ENCODE peak calls at places on chromosomes 3 and 15, in seven cellular contexts. I, G, S, U, V, K and J are unnamed samples.

GRCh38 chr3:190345027-190345821 is 23.0 kb upstream of the CLDN1 start:
- DNase-seq in I (no peak), G (no peak), S (no peak), U (no peak), V (no peak), K (peak), J (no peak)

GRCh38 chr3:42790714-42791229 is 13.5 kb downstream of the HIGD1A start:
- DNase-seq in I (no peak), G (no peak), S (peak), U (no peak), V (no peak), K (no peak), J (no peak)

GRCh38 chr3:53132347-53132746 is 2.1 kb upstream of the RFT1 start:
- DNase-seq in I (no peak), G (no peak), S (no peak), U (no peak), V (no peak), K (no peak), J (no peak)

GRCh38 chr3:42633544-42633943 is 20.0 kb upstream of the ZBTB47 start:
- DNase-seq in I (no peak), G (no peak), S (no peak), U (no peak), V (no peak), K (no peak), J (no peak)

GRCh38 chr3:65871305-65872141 is 167.2 kb downstream of the MAGI1 start:
- DNase-seq in I (no peak), G (no peak), S (peak), U (no peak), V (peak), K (no peak), J (no peak)

GRCh38 chr15:60695713-60696522 is 217.0 kb upstream of the ICE2 start:
- DNase-seq in I (no peak), G (no peak), S (no peak), U (peak), V (no peak), K (no peak), J (no peak)

GRCh38 chr3:120642368-120642948 is 39.6 kb downstream of the HGD start:
- DNase-seq in I (peak), G (no peak), S (no peak), U (no peak), V (no peak), K (peak), J (no peak)

GRCh38 chr15:37902126-37902525 is 32.3 kb upstream of the TMCO5A start:
- DNase-seq in I (no peak), G (no peak), S (no peak), U (no peak), V (no peak), K (no peak), J (no peak)

GRCh38 chr3:9143180-9143579 is 106.3 kb downstream of the SRGAP3 start:
- DNase-seq in I (no peak), G (no peak), S (no peak), U (no peak), V (no peak), K (no peak), J (no peak)

GRCh38 chr3:23805228-23805880 is 401 bp upstream of the UBE2E1 start:
- DNase-seq in I (no peak), G (no peak), S (no peak), U (no peak), V (no peak), K (no peak), J (no peak)

GRCh38 chr3:4038351-4038750 is 239.1 kb downstream of the LRRN1 start:
- DNase-seq in I (no peak), G (no peak), S (no peak), U (no peak), V (no peak), K (no peak), J (no peak)

GRCh38 chr15:25465835-25466234 is 27.0 kb upstream of the UBE3A start:
- DNase-seq in I (no peak), G (no peak), S (peak), U (no peak), V (no peak), K (no peak), J (no peak)

GRCh38 chr3:38392604-38393163 is 46.1 kb downstream of the XYLB start:
- DNase-seq in I (no peak), G (no peak), S (no peak), U (no peak), V (no peak), K (no peak), J (no peak)

GRCh38 chr3:104586344-104586743 is 780.4 kb upstream of the ALCAM start:
- DNase-seq in I (no peak), G (no peak), S (no peak), U (no peak), V (no peak), K (no peak), J (no peak)

GRCh38 chr3:28612232-28612631 is 263.6 kb upstream of the AZI2 start:
- DNase-seq in I (no peak), G (no peak), S (peak), U (no peak), V (no peak), K (no peak), J (no peak)

GRCh38 chr15:44265757-44266156 is 22.8 kb upstream of the GOLM2 start:
- DNase-seq in I (no peak), G (no peak), S (no peak), U (no peak), V (no peak), K (no peak), J (no peak)

GRCh38 chr15:90713081-90713480 is 4.1 kb upstream of the BLM start:
- DNase-seq in I (no peak), G (no peak), S (no peak), U (no peak), V (no peak), K (no peak), J (no peak)

GRCh38 chr3:107208100-107208499 is 169.1 kb upstream of the CCDC54 start:
- DNase-seq in I (no peak), G (peak), S (peak), U (no peak), V (no peak), K (peak), J (no peak)

GRCh38 chr3:33074217-33075067 is 22.5 kb downstream of the GLB1 start:
- DNase-seq in I (no peak), G (peak), S (peak), U (peak), V (peak), K (peak), J (peak)

GRCh38 chr3:45223889-45224730 is 2.0 kb downstream of the TMEM158 start:
- DNase-seq in I (no peak), G (no peak), S (no peak), U (no peak), V (no peak), K (no peak), J (no peak)

GRCh38 chr15:58988011-58988785 is 735 bp downstream of the RNF111 start:
- DNase-seq in I (peak), G (peak), S (peak), U (peak), V (peak), K (no peak), J (no peak)

GRCh38 chr3:127277591-127277990 is 10.3 kb downstream of the PRR20G start:
- DNase-seq in I (no peak), G (no peak), S (no peak), U (no peak), V (no peak), K (no peak), J (no peak)

GRCh38 chr15:49715213-49715612 is 94.4 kb downstream of the DTWD1 start:
- DNase-seq in I (peak), G (no peak), S (no peak), U (no peak), V (no peak), K (no peak), J (no peak)

GRCh38 chr3:194254032-194254431 is 97.1 kb downstream of the CPN2 start:
- DNase-seq in I (no peak), G (no peak), S (no peak), U (no peak), V (no peak), K (no peak), J (no peak)

GRCh38 chr15:71116942-71117341 is 1.7 kb downstream of the THSD4 start:
- DNase-seq in I (no peak), G (no peak), S (no peak), U (no peak), V (no peak), K (no peak), J (no peak)

GRCh38 chr3:57127849-57128566 is 37.1 kb downstream of the IL17RD start:
- DNase-seq in I (no peak), G (no peak), S (no peak), U (no peak), V (no peak), K (peak), J (no peak)